ENCODE peak calls at places on chromosomes 11 and 22, in nine cellular contexts. B is Peyer's patch, D is heart left ventricle, N is A549, Q is adrenal gland, E is stomach, S is spleen, M is ovary, H is right lobe of liver. U is an unnamed sample.

GRCh38 chr11:126607374-126607773 is 251.9 kb downstream of the ST3GAL4 start:
- DNase-seq in B (no peak), D (peak; percentile 24), N (peak; percentile 44), Q (peak; percentile 33), E (peak; percentile 64), S (no peak), M (no peak), H (peak; percentile 71), U (no peak)

GRCh38 chr11:105811242-105811641 is 201.4 kb downstream of the GRIA4 start:
- DNase-seq in B (no peak), D (no peak), N (no peak), Q (no peak), E (no peak), S (no peak), M (no peak), H (no peak), U (no peak)

GRCh38 chr22:41369837-41370236 is 11.9 kb upstream of the TEF start:
- DNase-seq in B (no peak), D (no peak), N (no peak), Q (no peak), E (no peak), S (no peak), M (no peak), H (no peak), U (no peak)

GRCh38 chr22:41782316-41782715 is 18.2 kb upstream of the CCDC134 start:
- DNase-seq in B (no peak), D (no peak), N (no peak), Q (no peak), E (no peak), S (no peak), M (no peak), H (no peak), U (no peak)

GRCh38 chr11:8257003-8257664 is 6.5 kb downstream of the LMO1 start:
- DNase-seq in B (peak; percentile 16), D (no peak), N (no peak), Q (no peak), E (peak; percentile 5), S (peak; percentile 25), M (no peak), H (no peak), U (no peak)

GRCh38 chr11:56140151-56140661 is at the start of gene OR8J3:
- DNase-seq in B (no peak), D (no peak), N (no peak), Q (no peak), E (no peak), S (no peak), M (no peak), H (no peak), U (no peak)

GRCh38 chr11:121257976-121258375 is 34.6 kb upstream of the SC5D start:
- DNase-seq in B (no peak), D (no peak), N (no peak), Q (no peak), E (no peak), S (no peak), M (no peak), H (no peak), U (no peak)

GRCh38 chr22:48104786-48105185 is 1342.3 kb downstream of the TBC1D22A start:
- DNase-seq in B (no peak), D (no peak), N (no peak), Q (no peak), E (peak; percentile 9), S (no peak), M (no peak), H (no peak), U (no peak)

GRCh38 chr11:63917685-63918523 is 940 bp upstream of the RCOR2 start:
- DNase-seq in B (peak; percentile 68), D (peak; percentile 83), N (peak; percentile 80), Q (peak; percentile 76), E (peak; percentile 74), S (no peak), M (peak; percentile 65), H (no peak), U (no peak)

DNA sequence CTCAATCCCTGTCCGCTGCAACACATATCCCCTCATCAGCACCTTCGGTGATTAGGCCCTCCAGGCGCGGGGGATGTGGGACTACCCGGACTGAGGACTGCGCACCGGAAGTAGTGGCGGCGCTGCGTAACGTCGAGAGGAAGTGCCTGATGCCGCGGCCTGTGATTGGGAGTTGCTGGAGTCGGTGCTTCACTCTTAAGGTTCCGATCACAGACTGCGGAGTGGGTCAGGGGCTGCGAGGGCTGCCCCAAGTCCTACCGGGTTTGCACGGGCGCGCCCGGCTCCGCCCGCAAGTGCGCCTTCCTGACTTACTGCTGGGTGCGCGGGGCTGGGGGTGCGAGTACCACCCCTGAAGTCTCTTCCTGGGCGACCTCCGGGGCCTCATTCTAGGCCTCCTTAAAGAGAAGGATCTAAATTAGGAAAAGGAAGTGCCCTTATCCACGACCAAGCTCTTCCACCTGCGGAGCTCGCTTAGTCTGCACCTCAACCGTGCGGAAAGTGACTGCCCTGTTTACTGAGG is at the start of gene ALKBH3:
- DNase-seq in B (peak; percentile 92), D (peak; percentile 92), N (peak; percentile 97), Q (peak; percentile 92), E (peak; percentile 95), S (peak; percentile 96), M (peak; percentile 92), H (peak; percentile 93), U (peak; percentile 98)
- TF ChIP-seq CTCF in B (peak; percentile 23), D (peak; percentile 14), N (no peak), Q (no peak), E (no peak), S (no peak), M (peak; percentile 49), H (no peak), U (no peak)

GRCh38 chr11:119488256-119488995 is 65.5 kb upstream of the THY1 start:
- DNase-seq in B (peak; percentile 34), D (no peak), N (no peak), Q (peak; percentile 10), E (no peak), S (no peak), M (no peak), H (no peak), U (peak; percentile 65)

GRCh38 chr11:119489087-119489486 is 66.1 kb upstream of the THY1 start:
- DNase-seq in B (peak; percentile 3), D (no peak), N (no peak), Q (peak; percentile 6), E (no peak), S (no peak), M (no peak), H (no peak), U (no peak)

GRCh38 chr11:119484741-119485605 is 62.0 kb upstream of the THY1 start:
- DNase-seq in B (peak; percentile 36), D (no peak), N (no peak), Q (peak; percentile 5), E (peak; percentile 24), S (peak; percentile 59), M (no peak), H (no peak), U (no peak)

GRCh38 chr11:119486016-119486415 is 63.0 kb upstream of the THY1 start:
- DNase-seq in B (no peak), D (no peak), N (no peak), Q (no peak), E (no peak), S (no peak), M (no peak), H (no peak), U (no peak)

DNA sequence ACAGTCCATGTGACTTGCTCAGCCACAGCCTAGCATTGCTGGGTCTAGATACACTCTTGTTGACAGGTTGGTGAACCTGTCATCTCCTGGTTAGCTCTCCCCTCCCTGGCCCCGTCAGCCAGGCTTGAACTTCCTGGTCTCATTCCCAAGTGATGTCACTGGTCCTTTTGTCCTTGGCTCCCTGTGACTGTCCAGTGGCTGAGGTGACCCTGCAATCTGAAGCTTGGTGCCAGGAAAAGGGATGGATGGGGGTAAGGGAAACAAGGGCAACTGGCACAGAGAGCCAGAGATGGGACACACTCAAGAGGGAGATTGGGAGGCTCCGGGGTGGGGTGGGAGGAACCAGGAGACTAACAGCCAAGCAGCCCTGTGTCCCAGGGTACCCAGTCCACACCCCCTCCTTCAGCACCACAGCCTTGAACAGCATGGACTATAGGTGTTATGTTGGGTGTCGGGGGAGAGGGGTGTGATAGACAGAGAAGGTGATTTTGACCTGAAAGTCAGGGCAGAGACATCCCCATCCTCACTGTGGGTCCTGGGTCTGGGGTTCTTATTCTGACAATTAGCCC is 63.8 kb upstream of the THY1 start:
- DNase-seq in B (peak; percentile 19), D (no peak), N (no peak), Q (peak; percentile 18), E (peak; percentile 23), S (no peak), M (no peak), H (no peak), U (no peak)
- TF ChIP-seq POLR2A in B (no peak), D (no peak), N (no peak), Q (no peak), E (no peak), S (no peak), M (no peak), H (no peak), U (no peak)

GRCh38 chr22:20180640-20181039 is 29.8 kb upstream of the CCDC188 start:
- DNase-seq in B (no peak), D (no peak), N (no peak), Q (no peak), E (no peak), S (no peak), M (no peak), H (no peak), U (no peak)
- TF ChIP-seq CTCF in B (no peak), D (no peak), N (no peak), Q (no peak), E (no peak), S (no peak), M (no peak), H (no peak), U (no peak)

GRCh38 chr22:50119768-50120251 is 30.0 kb downstream of the MOV10L1 start:
- DNase-seq in B (no peak), D (no peak), N (no peak), Q (no peak), E (no peak), S (no peak), M (no peak), H (no peak), U (peak; percentile 37)

GRCh38 chr22:50119169-50119767 is 29.5 kb downstream of the MOV10L1 start:
- DNase-seq in B (no peak), D (no peak), N (no peak), Q (no peak), E (no peak), S (no peak), M (no peak), H (no peak), U (no peak)

GRCh38 chr22:50118557-50119168 is 28.9 kb downstream of the MOV10L1 start:
- DNase-seq in B (no peak), D (no peak), N (peak; percentile 62), Q (peak; percentile 72), E (no peak), S (no peak), M (peak; percentile 82), H (no peak), U (no peak)

GRCh38 chr22:50123119-50123518 is 33.3 kb downstream of the MOV10L1 start:
- DNase-seq in B (no peak), D (no peak), N (no peak), Q (no peak), E (no peak), S (no peak), M (no peak), H (no peak), U (no peak)

DNA sequence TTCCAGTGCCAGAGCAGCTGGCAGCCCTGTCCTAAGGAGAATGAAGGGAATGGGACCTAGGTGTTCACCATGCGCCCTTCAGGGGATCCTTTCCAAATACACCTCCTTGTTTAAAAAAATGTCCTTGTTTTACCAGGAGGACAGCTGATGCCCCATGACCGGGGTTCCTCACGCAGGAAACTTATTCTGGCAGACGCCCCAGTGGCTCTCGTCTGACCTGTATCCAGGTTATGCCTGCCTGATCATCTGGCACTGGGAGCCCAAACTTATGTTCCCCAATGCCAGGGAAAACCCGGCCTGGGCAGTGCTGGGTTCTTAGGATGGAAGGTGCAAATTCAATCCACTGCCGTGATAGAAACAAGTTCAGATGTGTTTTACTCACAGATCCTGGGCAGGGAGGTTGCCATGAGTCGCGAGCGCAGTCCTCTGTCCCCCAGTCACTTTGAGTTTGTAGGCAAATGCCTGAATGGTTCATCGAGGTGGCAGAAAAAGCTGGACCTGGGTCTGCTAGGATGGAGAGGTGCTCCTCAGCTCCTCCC is 31.5 kb downstream of the MOV10L1 start:
- DNase-seq in B (no peak), D (no peak), N (no peak), Q (no peak), E (no peak), S (no peak), M (no peak), H (no peak), U (peak; percentile 74)
- TF ChIP-seq POLR2A in B (no peak), D (no peak), N (no peak), Q (no peak), E (no peak), S (no peak), M (no peak), H (no peak), U (no peak)